ENCODE peak calls at places on chromosomes 1 and 21, in seven cellular contexts. One of them, this sample, is unnamed.

GRCh38 chr1:200893411-200893901 is 1.2 kb upstream of the INAVA start:
- DNase-seq in AG04450: no peak
- DNase-seq in upper lobe of left lung: no peak
- DNase-seq in ascending aorta: no peak
- DNase-seq in lower lobe of right lung: no peak
- DNase-seq in GM12878: no peak
- DNase-seq in PC-9: peak; percentile 46
- DNase-seq in this sample: no peak

GRCh38 chr21:31974454-31974985 is 101.7 kb downstream of the HUNK start:
- DNase-seq in lower lobe of right lung: no peak
- DNase-seq in upper lobe of left lung: no peak
- DNase-seq in PC-9: no peak
- DNase-seq in ascending aorta: no peak
- DNase-seq in GM12878: no peak
- DNase-seq in AG04450: no peak
- DNase-seq in this sample: no peak

GRCh38 chr1:147391114-147391513 is 148.6 kb downstream of the CHD1L start:
- DNase-seq in GM12878: no peak
- DNase-seq in lower lobe of right lung: no peak
- DNase-seq in upper lobe of left lung: no peak
- DNase-seq in PC-9: no peak
- DNase-seq in ascending aorta: no peak
- DNase-seq in AG04450: no peak
- DNase-seq in this sample: no peak

GRCh38 chr1:172638885-172639831 is 19.7 kb upstream of the FASLG start:
- DNase-seq in PC-9: peak; percentile 55
- DNase-seq in ascending aorta: no peak
- DNase-seq in upper lobe of left lung: no peak
- DNase-seq in lower lobe of right lung: no peak
- DNase-seq in GM12878: peak; percentile 19
- DNase-seq in AG04450: peak; percentile 80
- DNase-seq in this sample: no peak

GRCh38 chr1:230123280-230124186 is 56.5 kb downstream of the GALNT2 start:
- DNase-seq in AG04450: no peak
- DNase-seq in ascending aorta: no peak
- DNase-seq in GM12878: peak; percentile 97
- DNase-seq in lower lobe of right lung: no peak
- DNase-seq in upper lobe of left lung: no peak
- DNase-seq in PC-9: no peak
- DNase-seq in this sample: no peak

GRCh38 chr1:169707917-169708604 is 3.4 kb downstream of the SELL start:
- DNase-seq in upper lobe of left lung: no peak
- DNase-seq in lower lobe of right lung: no peak
- DNase-seq in ascending aorta: no peak
- DNase-seq in AG04450: no peak
- DNase-seq in PC-9: no peak
- DNase-seq in GM12878: no peak
- DNase-seq in this sample: no peak

GRCh38 chr1:51928896-51929295 is 50.4 kb upstream of the NRDC start:
- DNase-seq in AG04450: no peak
- DNase-seq in PC-9: no peak
- DNase-seq in ascending aorta: no peak
- DNase-seq in upper lobe of left lung: no peak
- DNase-seq in lower lobe of right lung: no peak
- DNase-seq in GM12878: no peak
- DNase-seq in this sample: no peak

GRCh38 chr1:31476891-31477846 is 64.2 kb downstream of the SERINC2 start:
- DNase-seq in AG04450: no peak
- DNase-seq in PC-9: peak; percentile 84
- DNase-seq in GM12878: peak; percentile 77
- DNase-seq in lower lobe of right lung: no peak
- DNase-seq in ascending aorta: no peak
- DNase-seq in upper lobe of left lung: peak; percentile 34
- DNase-seq in this sample: no peak

GRCh38 chr1:89905391-89906058 is 84.7 kb downstream of the LRRC8D start:
- DNase-seq in lower lobe of right lung: no peak
- DNase-seq in ascending aorta: no peak
- DNase-seq in upper lobe of left lung: no peak
- DNase-seq in GM12878: no peak
- DNase-seq in AG04450: no peak
- DNase-seq in PC-9: no peak
- DNase-seq in this sample: no peak

GRCh38 chr1:54989473-54989872 is 9.0 kb downstream of the TMEM61 start:
- DNase-seq in AG04450: no peak
- DNase-seq in lower lobe of right lung: no peak
- DNase-seq in GM12878: no peak
- DNase-seq in PC-9: peak; percentile 82
- DNase-seq in upper lobe of left lung: peak; percentile 49
- DNase-seq in ascending aorta: no peak
- DNase-seq in this sample: no peak

GRCh38 chr1:159177273-159177907 is 6.0 kb downstream of the CADM3 start:
- DNase-seq in upper lobe of left lung: no peak
- DNase-seq in lower lobe of right lung: no peak
- DNase-seq in PC-9: peak; percentile 40
- DNase-seq in GM12878: no peak
- DNase-seq in ascending aorta: no peak
- DNase-seq in AG04450: peak; percentile 16
- DNase-seq in this sample: no peak

GRCh38 chr1:12083766-12084165 is 20.7 kb downstream of the TNFRSF8 start:
- DNase-seq in upper lobe of left lung: no peak
- DNase-seq in GM12878: no peak
- DNase-seq in PC-9: no peak
- DNase-seq in AG04450: peak; percentile 45
- DNase-seq in lower lobe of right lung: no peak
- DNase-seq in ascending aorta: no peak
- DNase-seq in this sample: no peak

GRCh38 chr1:153610334-153611023 is 2.5 kb downstream of the S100A16 start:
- DNase-seq in lower lobe of right lung: no peak
- DNase-seq in AG04450: no peak
- DNase-seq in PC-9: peak; percentile 65
- DNase-seq in upper lobe of left lung: no peak
- DNase-seq in GM12878: no peak
- DNase-seq in ascending aorta: no peak
- DNase-seq in this sample: no peak

GRCh38 chr1:84257617-84258016 is 43.9 kb upstream of the SAMD13 start:
- DNase-seq in lower lobe of right lung: no peak
- DNase-seq in PC-9: no peak
- DNase-seq in GM12878: no peak
- DNase-seq in AG04450: no peak
- DNase-seq in upper lobe of left lung: no peak
- DNase-seq in ascending aorta: no peak
- DNase-seq in this sample: no peak

GRCh38 chr1:224644553-224645154 is 28.5 kb downstream of the CNIH3 start:
- DNase-seq in GM12878: peak; percentile 24
- DNase-seq in upper lobe of left lung: no peak
- DNase-seq in lower lobe of right lung: no peak
- DNase-seq in PC-9: peak; percentile 62
- DNase-seq in AG04450: no peak
- DNase-seq in ascending aorta: no peak
- DNase-seq in this sample: no peak

GRCh38 chr1:34086561-34086960 is 78.5 kb downstream of the CSMD2 start:
- DNase-seq in PC-9: no peak
- DNase-seq in upper lobe of left lung: no peak
- DNase-seq in GM12878: no peak
- DNase-seq in AG04450: no peak
- DNase-seq in ascending aorta: no peak
- DNase-seq in lower lobe of right lung: no peak
- DNase-seq in this sample: no peak

GRCh38 chr21:43799301-43799840 is 10.0 kb downstream of the RRP1 start:
- DNase-seq in lower lobe of right lung: no peak
- DNase-seq in upper lobe of left lung: peak; percentile 46
- DNase-seq in PC-9: no peak
- DNase-seq in ascending aorta: no peak
- DNase-seq in GM12878: no peak
- DNase-seq in AG04450: no peak
- DNase-seq in this sample: no peak

GRCh38 chr1:221630236-221630635 is 111.7 kb downstream of the DUSP10 start:
- DNase-seq in PC-9: no peak
- DNase-seq in upper lobe of left lung: no peak
- DNase-seq in AG04450: no peak
- DNase-seq in GM12878: no peak
- DNase-seq in lower lobe of right lung: no peak
- DNase-seq in ascending aorta: no peak
- DNase-seq in this sample: no peak

GRCh38 chr1:19006837-19007271 is 50.4 kb upstream of the IFFO2 start:
- DNase-seq in upper lobe of left lung: no peak
- DNase-seq in GM12878: no peak
- DNase-seq in ascending aorta: peak; percentile 34
- DNase-seq in AG04450: no peak
- DNase-seq in lower lobe of right lung: no peak
- DNase-seq in PC-9: no peak
- DNase-seq in this sample: no peak

GRCh38 chr21:45306832-45307571 is 19.3 kb upstream of the POFUT2 start:
- DNase-seq in PC-9: no peak
- DNase-seq in lower lobe of right lung: peak; percentile 72
- DNase-seq in GM12878: no peak
- DNase-seq in upper lobe of left lung: peak; percentile 92
- DNase-seq in AG04450: peak; percentile 62
- DNase-seq in ascending aorta: peak; percentile 92
- DNase-seq in this sample: peak; percentile 82

GRCh38 chr1:93955765-93956164 is 46.5 kb upstream of the GCLM start:
- DNase-seq in ascending aorta: no peak
- DNase-seq in GM12878: no peak
- DNase-seq in PC-9: no peak
- DNase-seq in upper lobe of left lung: no peak
- DNase-seq in lower lobe of right lung: no peak
- DNase-seq in AG04450: no peak
- DNase-seq in this sample: no peak
- H3K9me3 ChIP-seq in ascending aorta: peaks cover 16% of the 10 kb centered on the region
- H3K9me3 ChIP-seq in GM12878: peaks cover 5% of the 10 kb centered on the region
- H3K9me3 ChIP-seq in PC-9: peaks cover 46% of the 10 kb centered on the region
- H3K9me3 ChIP-seq in upper lobe of left lung: peaks cover 12% of the 10 kb centered on the region
- H3K9me3 ChIP-seq in lower lobe of right lung: peaks cover 8% of the 10 kb centered on the region
- H3K9me3 ChIP-seq in AG04450: peaks cover 7% of the 10 kb centered on the region
- H3K9me3 ChIP-seq in this sample: peaks cover 12% of the 10 kb centered on the region

GRCh38 chr1:155304558-155305063 is 3.4 kb upstream of the PKLR start:
- DNase-seq in PC-9: no peak
- DNase-seq in upper lobe of left lung: no peak
- DNase-seq in ascending aorta: no peak
- DNase-seq in lower lobe of right lung: no peak
- DNase-seq in GM12878: no peak
- DNase-seq in AG04450: no peak
- DNase-seq in this sample: no peak

GRCh38 chr1:155305881-155306391 is 2.7 kb upstream of the FDPS start:
- DNase-seq in AG04450: no peak
- DNase-seq in lower lobe of right lung: no peak
- DNase-seq in GM12878: no peak
- DNase-seq in PC-9: no peak
- DNase-seq in ascending aorta: no peak
- DNase-seq in upper lobe of left lung: peak; percentile 46
- DNase-seq in this sample: no peak

GRCh38 chr1:155309423-155310021 is 856 bp downstream of the FDPS start:
- DNase-seq in GM12878: no peak
- DNase-seq in AG04450: no peak
- DNase-seq in PC-9: peak; percentile 67
- DNase-seq in upper lobe of left lung: peak; percentile 88
- DNase-seq in ascending aorta: no peak
- DNase-seq in lower lobe of right lung: peak; percentile 73
- DNase-seq in this sample: no peak

GRCh38 chr1:155308493-155309422 is at the start of gene FDPS:
- DNase-seq in lower lobe of right lung: peak; percentile 99
- DNase-seq in PC-9: peak; percentile 97
- DNase-seq in GM12878: peak; percentile 99
- DNase-seq in AG04450: peak; percentile 95
- DNase-seq in upper lobe of left lung: peak; percentile 98
- DNase-seq in ascending aorta: peak; percentile 100
- DNase-seq in this sample: peak; percentile 99

GRCh38 chr1:155307247-155307740 is 1.4 kb upstream of the FDPS start:
- DNase-seq in lower lobe of right lung: no peak
- DNase-seq in ascending aorta: no peak
- DNase-seq in PC-9: no peak
- DNase-seq in GM12878: no peak
- DNase-seq in upper lobe of left lung: no peak
- DNase-seq in AG04450: no peak
- DNase-seq in this sample: no peak
- TF ChIP-seq CTCF in lower lobe of right lung: peak; percentile 35
- TF ChIP-seq CTCF in ascending aorta: no peak
- TF ChIP-seq CTCF in PC-9: no peak
- TF ChIP-seq CTCF in GM12878: peak; percentile 34
- TF ChIP-seq CTCF in upper lobe of left lung: no peak
- TF ChIP-seq CTCF in AG04450: peak; percentile 47
- TF ChIP-seq CTCF in this sample: peak; percentile 30

DNA sequence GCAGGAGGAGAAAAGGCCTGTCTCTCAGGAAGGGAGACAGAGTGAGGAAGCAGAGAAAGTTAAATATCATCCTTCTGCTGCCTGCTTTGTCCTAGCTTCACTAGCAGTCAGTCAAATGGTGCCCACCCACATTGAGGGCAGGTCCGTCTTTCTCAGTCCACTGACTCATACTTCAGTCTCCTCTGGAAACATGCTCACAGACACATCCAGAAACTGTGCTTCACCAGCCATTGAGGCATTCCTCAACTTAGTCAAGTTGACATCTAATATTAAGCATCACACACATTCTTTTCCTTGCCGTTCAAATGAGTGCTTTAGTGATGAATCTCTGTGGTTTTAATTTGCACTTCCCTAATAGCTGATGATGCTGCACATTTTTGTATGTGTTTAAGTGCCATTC is 777.8 kb upstream of the PRMT6 start:
- DNase-seq in ascending aorta: no peak
- DNase-seq in AG04450: no peak
- DNase-seq in lower lobe of right lung: no peak
- DNase-seq in PC-9: no peak
- DNase-seq in GM12878: no peak
- DNase-seq in upper lobe of left lung: no peak
- DNase-seq in this sample: no peak
- H3K9me3 ChIP-seq in ascending aorta: no peaks in the 10 kb centered on the region
- H3K9me3 ChIP-seq in AG04450: no peaks in the 10 kb centered on the region
- H3K9me3 ChIP-seq in lower lobe of right lung: peaks cover 8% of the 10 kb centered on the region
- H3K9me3 ChIP-seq in PC-9: no peaks in the 10 kb centered on the region
- H3K9me3 ChIP-seq in GM12878: no peaks in the 10 kb centered on the region
- H3K9me3 ChIP-seq in upper lobe of left lung: no peaks in the 10 kb centered on the region
- H3K9me3 ChIP-seq in this sample: peaks cover 3% of the 10 kb centered on the region

GRCh38 chr1:8025061-8025670 is 943 bp downstream of the ERRFI1 start:
- DNase-seq in lower lobe of right lung: no peak
- DNase-seq in PC-9: no peak
- DNase-seq in upper lobe of left lung: no peak
- DNase-seq in ascending aorta: no peak
- DNase-seq in GM12878: no peak
- DNase-seq in AG04450: no peak
- DNase-seq in this sample: no peak

GRCh38 chr1:8026976-8027747 is 1.1 kb upstream of the ERRFI1 start:
- DNase-seq in AG04450: no peak
- DNase-seq in GM12878: no peak
- DNase-seq in ascending aorta: peak; percentile 81
- DNase-seq in lower lobe of right lung: peak; percentile 77
- DNase-seq in upper lobe of left lung: peak; percentile 79
- DNase-seq in PC-9: no peak
- DNase-seq in this sample: peak; percentile 56

GRCh38 chr1:8027748-8028631 is 1.9 kb upstream of the ERRFI1 start:
- DNase-seq in lower lobe of right lung: no peak
- DNase-seq in GM12878: no peak
- DNase-seq in AG04450: no peak
- DNase-seq in PC-9: peak; percentile 37
- DNase-seq in ascending aorta: peak; percentile 68
- DNase-seq in upper lobe of left lung: no peak
- DNase-seq in this sample: no peak

GRCh38 chr1:8025671-8026144 is 401 bp downstream of the ERRFI1 start:
- DNase-seq in AG04450: no peak
- DNase-seq in ascending aorta: no peak
- DNase-seq in lower lobe of right lung: no peak
- DNase-seq in PC-9: no peak
- DNase-seq in upper lobe of left lung: no peak
- DNase-seq in GM12878: no peak
- DNase-seq in this sample: no peak

GRCh38 chr1:8026153-8026975 is at the start of gene ERRFI1:
- DNase-seq in PC-9: peak; percentile 95
- DNase-seq in lower lobe of right lung: peak; percentile 96
- DNase-seq in GM12878: peak; percentile 28
- DNase-seq in upper lobe of left lung: peak; percentile 100
- DNase-seq in ascending aorta: peak; percentile 97
- DNase-seq in AG04450: peak; percentile 82
- DNase-seq in this sample: peak; percentile 96
- TF ChIP-seq CTCF in PC-9: no peak
- TF ChIP-seq CTCF in lower lobe of right lung: no peak
- TF ChIP-seq CTCF in GM12878: no peak
- TF ChIP-seq CTCF in upper lobe of left lung: peak; percentile 9
- TF ChIP-seq CTCF in ascending aorta: no peak
- TF ChIP-seq CTCF in AG04450: no peak
- TF ChIP-seq CTCF in this sample: no peak

This sample was measured in psoas muscle.